ENCODE peak calls at places on chromosomes 12 and 14, in six cellular contexts. D is Peyer's patch, G is tibial artery, P is OCI-LY7, E is dorsolateral prefrontal cortex, I is lung. C is an unnamed sample.

GRCh38 chr12:117596968-117597367 is 235.5 kb upstream of the NOS1 start:
- DNase-seq in P (no peak), E (no peak), D (no peak), I (no peak), G (no peak), C (no peak)

GRCh38 chr12:6092784-6093722 is 31.4 kb downstream of the VWF start:
- DNase-seq in I (peak), E (no peak), D (peak), G (peak), P (no peak), C (peak)

GRCh38 chr14:81784084-81784483 is 250.4 kb upstream of the SEL1L start:
- DNase-seq in I (no peak), P (no peak), G (peak), E (no peak), D (no peak), C (no peak)

GRCh38 chr12:56629459-56630179 is 507 bp downstream of the BAZ2A start:
- DNase-seq in I (no peak), D (peak), E (peak), P (peak), G (no peak), C (no peak)

GRCh38 chr14:101780887-101781239 is 19.4 kb downstream of the PPP2R5C start:
- DNase-seq in P (no peak), E (no peak), D (no peak), G (no peak), I (no peak), C (no peak)

GRCh38 chr14:64293976-64294671 is at the start of gene ESR2:
- DNase-seq in G (no peak), P (peak), E (no peak), D (peak), I (no peak), C (no peak)

GRCh38 chr14:54446201-54446693 is 5.1 kb upstream of the CNIH1 start:
- DNase-seq in E (peak), I (no peak), G (no peak), P (no peak), D (peak), C (no peak)

GRCh38 chr12:32110417-32110816 is 3.8 kb downstream of the BICD1 start:
- DNase-seq in G (no peak), P (no peak), D (no peak), E (no peak), I (no peak), C (no peak)

GRCh38 chr14:22656226-22656625 is 12.1 kb upstream of the OR6J1 start:
- DNase-seq in D (no peak), I (no peak), G (no peak), E (no peak), P (no peak), C (no peak)

GRCh38 chr14:28542040-28542439 is 224.5 kb upstream of the FOXG1 start:
- DNase-seq in G (no peak), P (no peak), D (no peak), E (no peak), I (no peak), C (no peak)

GRCh38 chr12:113673524-113674238 is 202.0 kb upstream of the LHX5 start:
- DNase-seq in E (no peak), G (no peak), I (no peak), P (no peak), D (no peak), C (no peak)

GRCh38 chr14:73718742-73719251 is 4.6 kb upstream of the PNMA1 start:
- DNase-seq in G (peak), D (no peak), I (no peak), P (no peak), E (peak), C (no peak)

GRCh38 chr14:50334211-50334610 is 22.1 kb downstream of the DMAC2L start:
- DNase-seq in E (no peak), I (no peak), P (no peak), D (no peak), G (no peak), C (no peak)

GRCh38 chr12:104764225-104765073 is 193.6 kb downstream of the SLC41A2 start:
- DNase-seq in G (no peak), I (no peak), D (no peak), E (no peak), P (peak), C (no peak)

GRCh38 chr14:103749860-103750259 is 34.2 kb downstream of the ZFYVE21 start:
- DNase-seq in I (no peak), E (no peak), P (peak), G (no peak), D (no peak), C (no peak)

GRCh38 chr14:90274019-90274418 is 17.7 kb downstream of the PSMC1 start:
- DNase-seq in E (no peak), I (no peak), P (no peak), G (no peak), D (no peak), C (no peak)

GRCh38 chr12:7282844-7283243 is 21.0 kb upstream of the ACSM4 start:
- DNase-seq in P (no peak), E (no peak), D (no peak), I (no peak), G (no peak), C (no peak)

GRCh38 chr14:26597136-26598080 is at the start of gene NOVA1:
- DNase-seq in I (no peak), G (peak), D (peak), E (peak), P (no peak), C (no peak)

GRCh38 chr12:132550830-132551229 is 59.6 kb downstream of the LRCOL1 start:
- DNase-seq in P (no peak), D (no peak), I (no peak), E (no peak), G (no peak), C (no peak)

GRCh38 chr14:76870146-76870545 is 43.9 kb downstream of the LRRC74A start:
- DNase-seq in P (no peak), G (no peak), I (no peak), D (no peak), E (no peak), C (no peak)

GRCh38 chr12:106581543-106582263 is 1.1 kb upstream of the RFX4 start:
- DNase-seq in P (no peak), I (no peak), G (no peak), E (no peak), D (no peak), C (no peak)

GRCh38 chr12:26378721-26379120 is 183.3 kb downstream of the SSPN start:
- DNase-seq in I (no peak), E (no peak), D (no peak), P (no peak), G (no peak), C (no peak)

GRCh38 chr12:30813741-30814687 is 59.3 kb upstream of the CAPRIN2 start:
- DNase-seq in E (no peak), I (no peak), P (no peak), G (no peak), D (no peak), C (no peak)

GRCh38 chr14:76309572-76310551 is 66.1 kb upstream of the ESRRB start:
- DNase-seq in D (no peak), E (no peak), P (no peak), G (peak), I (no peak), C (no peak)

GRCh38 chr12:2791086-2791485 is 3.7 kb upstream of the FKBP4 start:
- DNase-seq in E (no peak), D (no peak), G (no peak), P (no peak), I (no peak), C (no peak)

GRCh38 chr12:128662106-128662505 is 161.7 kb downstream of the SLC15A4 start:
- DNase-seq in P (no peak), I (no peak), D (peak), G (no peak), E (no peak), C (no peak)

GRCh38 chr12:109613611-109614455 is 40.2 kb downstream of the MVK start:
- DNase-seq in I (no peak), P (no peak), D (no peak), E (no peak), G (no peak), C (no peak)

GRCh38 chr12:105840384-105840783 is 298.4 kb downstream of the NUAK1 start:
- DNase-seq in E (no peak), G (no peak), P (no peak), D (no peak), I (no peak), C (no peak)

GRCh38 chr14:57526942-57527341 is 33.3 kb upstream of the CCDC198 start:
- DNase-seq in D (no peak), E (no peak), G (no peak), I (no peak), P (peak), C (no peak)

GRCh38 chr12:130218682-130219081 is 56.4 kb downstream of the FZD10 start:
- DNase-seq in P (no peak), E (no peak), I (no peak), G (no peak), D (no peak), C (no peak)

GRCh38 chr12:93183940-93184663 is 193.6 kb upstream of the NUDT4 start:
- DNase-seq in I (no peak), E (no peak), G (peak), P (peak), D (peak), C (no peak)

GRCh38 chr14:60188115-60188514 is 22.9 kb upstream of the DHRS7 start:
- DNase-seq in D (no peak), I (no peak), E (no peak), P (peak), G (no peak), C (no peak)
- TF ChIP-seq CTCF in D (no peak), I (no peak), E (no peak), P (peak), G (no peak), C (peak)

GRCh38 chr12:4664111-4664510 is 15.2 kb downstream of the NDUFA9 start:
- DNase-seq in E (no peak), I (no peak), G (no peak), P (no peak), D (no peak), C (peak)
- H3K4me3 ChIP-seq in E (no peak), I (no peak), G (no peak), P (no peak), D (no peak), C (no peak)

DNA sequence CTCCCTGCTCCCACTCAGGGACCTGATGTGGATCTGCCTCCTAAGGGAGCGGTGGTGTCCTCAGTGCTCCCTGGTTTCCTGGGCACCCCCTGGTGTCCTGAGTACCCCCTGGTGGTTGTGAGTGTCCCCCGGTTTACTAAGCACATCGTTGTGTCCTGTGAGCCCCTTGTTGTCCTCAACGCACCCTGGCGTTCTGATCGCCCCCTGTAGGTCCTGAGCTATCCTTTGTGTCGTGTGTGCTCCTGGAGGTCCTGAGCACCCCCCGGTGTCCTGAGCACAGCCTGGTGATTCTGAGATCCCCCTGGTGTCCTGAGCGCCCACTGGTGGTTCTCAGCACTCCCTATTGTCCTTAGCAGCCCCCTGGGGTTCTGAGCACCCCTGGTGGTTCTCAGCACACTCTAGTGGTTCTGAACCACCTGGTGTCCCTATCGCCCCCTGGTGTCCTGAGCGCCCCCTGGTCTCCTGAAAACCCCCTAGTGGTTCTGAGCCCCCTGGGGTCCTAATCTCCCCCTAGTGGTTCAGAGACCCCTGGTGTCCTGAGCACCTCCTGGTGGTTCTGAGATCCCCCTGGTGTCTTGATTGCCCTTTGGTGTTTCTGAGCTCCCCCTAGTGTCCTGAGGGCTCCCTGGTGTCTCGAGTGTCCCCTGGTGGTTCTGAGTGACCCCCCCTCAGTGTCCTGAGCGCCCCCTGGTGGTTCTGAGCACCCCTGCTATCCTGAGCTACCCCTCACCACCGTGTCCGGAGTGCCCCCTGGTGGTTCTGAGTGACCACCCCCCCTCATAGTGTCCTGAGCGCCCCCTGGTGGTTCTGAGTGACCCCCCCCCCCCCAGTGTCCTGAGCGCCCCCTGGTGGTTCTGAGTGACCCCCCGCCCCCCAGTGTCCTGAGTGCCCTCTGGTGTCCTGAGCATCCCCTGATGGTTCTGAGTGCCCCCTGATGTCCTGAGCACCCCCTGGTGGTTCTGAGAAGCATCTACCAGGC is 615.1 kb downstream of the TMEM121 start:
- DNase-seq in G (no peak), E (no peak), P (no peak), I (no peak), D (no peak), C (no peak)
- TF ChIP-seq CTCF in G (no peak), E (no peak), P (no peak), I (no peak), D (no peak), C (no peak)

DNA sequence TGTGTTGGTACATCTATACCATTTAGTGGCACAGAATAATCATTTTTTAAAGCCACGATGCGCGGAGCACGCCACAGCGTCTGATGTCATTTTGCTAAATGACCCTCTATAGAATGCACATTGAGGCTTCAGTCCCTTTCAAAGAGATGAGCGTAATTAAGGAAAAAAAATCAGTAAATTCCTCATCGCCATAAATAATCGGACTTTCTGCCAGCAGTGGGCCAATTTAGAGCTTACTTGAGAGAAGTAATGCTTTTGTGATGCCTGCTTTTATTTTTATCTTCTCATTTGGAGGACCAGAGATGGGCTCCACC is 4.0 kb downstream of the ASCL1 start:
- DNase-seq in I (no peak), E (no peak), G (no peak), P (no peak), D (no peak), C (no peak)
- H3K4me3 ChIP-seq in I (no peak), E (peak), G (no peak), P (no peak), D (no peak), C (no peak)

DNA sequence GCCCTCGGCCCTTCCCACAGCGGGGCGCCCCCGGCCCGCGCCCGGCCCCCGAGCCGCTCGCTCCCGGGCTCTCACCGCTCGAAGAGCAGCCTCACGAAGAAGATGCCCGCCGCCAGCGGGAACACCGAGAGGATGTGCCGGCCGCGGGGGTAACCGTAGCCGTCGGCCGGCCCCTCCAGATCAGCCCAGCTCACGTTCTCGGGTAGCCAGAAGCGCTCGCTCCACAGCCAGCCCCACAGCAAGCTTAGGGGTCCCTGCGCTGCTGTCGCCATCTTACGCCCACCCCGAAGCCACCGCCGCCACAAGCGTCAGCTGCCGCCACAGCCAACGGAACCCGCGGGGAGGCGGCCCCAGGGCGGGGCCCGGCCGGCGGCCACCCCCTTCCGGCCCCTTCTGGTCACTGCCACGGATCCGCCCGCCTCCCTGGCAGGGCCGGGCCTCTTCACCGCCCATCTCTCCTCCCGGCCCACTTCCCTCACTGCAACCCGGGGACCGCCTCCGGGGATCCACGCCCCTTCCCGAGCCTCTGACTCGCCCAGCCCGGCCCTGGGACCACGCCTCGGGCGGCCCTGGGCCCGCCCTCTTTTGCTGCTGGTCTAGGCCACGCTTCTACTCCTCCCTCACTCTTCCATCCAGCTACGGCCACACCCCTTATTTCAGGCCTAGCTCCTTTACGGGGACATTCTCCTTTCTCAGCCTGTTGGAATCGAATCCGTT is at the start of gene CERS5:
- DNase-seq in E (peak), G (peak), D (peak), P (peak), I (peak), C (peak)
- TF ChIP-seq CTCF in E (peak), G (peak), D (peak), P (no peak), I (peak), C (no peak)

DNA sequence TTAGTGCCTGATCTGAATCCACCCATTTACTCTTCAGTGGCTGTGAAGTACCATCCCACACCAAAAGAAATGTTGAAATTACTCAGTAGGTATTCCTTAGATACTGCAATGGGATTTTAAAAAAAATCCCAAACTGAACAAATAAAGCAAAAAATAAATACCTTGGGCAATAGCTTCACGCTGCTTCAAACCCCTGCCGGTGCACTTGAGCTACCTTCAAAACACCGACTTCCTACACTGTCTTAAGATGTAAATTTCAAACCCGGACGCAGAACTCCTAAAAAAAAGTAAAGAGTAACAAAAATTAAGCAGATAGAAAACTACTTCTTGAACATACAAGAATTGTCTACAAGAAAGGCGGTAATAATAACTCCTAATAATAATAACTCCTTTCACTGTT is 677 bp downstream of the ABCC9 start:
- DNase-seq in I (no peak), P (no peak), E (no peak), D (no peak), G (no peak), C (no peak)
- H3K4me3 ChIP-seq in I (no peak), P (no peak), E (peak), D (peak), G (peak), C (peak)

DNA sequence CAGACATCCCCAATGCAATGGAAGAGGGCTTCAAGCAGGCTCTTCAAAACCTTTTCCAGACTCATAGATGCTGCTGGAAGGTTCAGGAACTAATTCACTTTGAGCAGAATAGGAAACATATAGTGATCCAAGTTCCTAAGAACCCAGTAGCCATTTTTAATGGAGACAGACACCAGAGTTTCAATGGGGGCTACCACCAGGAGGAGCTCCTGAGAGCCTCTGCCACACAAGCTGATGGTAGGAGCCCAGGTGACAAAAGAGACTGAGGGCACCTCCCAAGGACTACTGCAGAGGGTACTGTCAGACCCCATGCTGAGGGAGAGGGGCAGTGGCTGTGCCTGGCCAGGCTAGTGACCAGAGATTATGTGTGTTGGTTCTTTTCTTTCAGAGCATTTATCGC is 45.9 kb downstream of the IFNG start:
- DNase-seq in G (no peak), I (no peak), E (no peak), P (peak), D (peak), C (no peak)
- TF ChIP-seq CTCF in G (no peak), I (no peak), E (no peak), P (peak), D (peak), C (peak)

C was measured in epithelial cell of proximal tubule.